ENCODE peak calls at places on chromosomes 4 and X, in four cellular contexts. H is choroid plexus epithelial cell, I is Panc1, Z is GM23338. X is an unnamed sample.
A peak's percentile ranks its signal among the peaks of the same experiment; 100 is the strongest.

GRCh38 chr4:36322921-36323354 is 41.5 kb downstream of the DTHD1 start:
- DNase-seq in I (no peak), H (peak; percentile 1), Z (no peak), X (no peak)

GRCh38 chr4:740656-741282 is 35.1 kb downstream of the PCGF3 start:
- DNase-seq in I (no peak), H (no peak), Z (no peak), X (no peak)

GRCh38 chrX:141917801-141918200 is 14.1 kb downstream of the MAGEC1 start:
- DNase-seq in I (no peak), Z (no peak), H (no peak), X (no peak)

GRCh38 chr4:17941731-17942130 is 79.8 kb downstream of the LCORL start:
- DNase-seq in H (no peak), I (no peak), Z (no peak), X (no peak)

GRCh38 chrX:41087219-41087618 is 2.0 kb downstream of the USP9X start:
- DNase-seq in H (no peak), I (no peak), Z (no peak), X (no peak)

GRCh38 chrX:119757979-119758681 is at the start of gene SOWAHD:
- DNase-seq in I (no peak), Z (peak; percentile 73), H (no peak), X (no peak)

GRCh38 chr4:827209-828081 is 1.5 kb upstream of the CPLX1 start:
- DNase-seq in I (no peak), H (no peak), Z (peak; percentile 35), X (no peak)

GRCh38 chrX:78384486-78384885 is 57.1 kb upstream of the CYSLTR1 start:
- DNase-seq in H (no peak), I (no peak), Z (no peak), X (no peak)

GRCh38 chrX:129593137-129593536 is 53.1 kb downstream of the OCRL start:
- DNase-seq in H (peak; percentile 81), I (no peak), Z (no peak), X (peak; percentile 60)

GRCh38 chrX:54043696-54044125 is 562 bp downstream of the PHF8 start:
- DNase-seq in H (no peak), Z (peak; percentile 49), I (no peak), X (peak; percentile 42)

GRCh38 chr4:174209296-174209695 is 74.2 kb downstream of the FBXO8 start:
- DNase-seq in I (no peak), Z (no peak), H (no peak), X (peak; percentile 48)

GRCh38 chr4:139728840-139729239 is 63.2 kb downstream of the MGST2 start:
- DNase-seq in I (no peak), H (no peak), Z (no peak), X (no peak)

GRCh38 chr4:163913571-163913970 is 419.1 kb downstream of the TMA16 start:
- DNase-seq in I (no peak), Z (no peak), H (no peak), X (no peak)

GRCh38 chr4:6403400-6403685 is 69.1 kb downstream of the PPP2R2C start:
- DNase-seq in Z (no peak), I (no peak), H (no peak), X (no peak)

GRCh38 chr4:182286035-182286434 is 42.8 kb downstream of the TENM3 start:
- DNase-seq in H (no peak), Z (no peak), I (no peak), X (no peak)

GRCh38 chr4:120070191-120070590 is 3.5 kb upstream of the MAD2L1 start:
- DNase-seq in Z (no peak), H (peak; percentile 23), I (no peak), X (peak; percentile 25)

GRCh38 chr4:25161599-25161960 is 1.3 kb upstream of the SEPSECS start:
- DNase-seq in I (no peak), H (peak; percentile 25), Z (no peak), X (peak; percentile 13)

GRCh38 chrX:154351183-154352011 is 23.0 kb downstream of the FLNA start:
- DNase-seq in Z (no peak), H (no peak), I (no peak), X (no peak)

GRCh38 chr4:182065255-182065654 is 177.9 kb upstream of the TENM3 start:
- DNase-seq in H (no peak), Z (no peak), I (no peak), X (no peak)

GRCh38 chrX:114924846-114925245 is 92.6 kb downstream of the IL13RA2 start:
- DNase-seq in I (no peak), H (peak; percentile 73), Z (peak; percentile 28), X (peak; percentile 65)

GRCh38 chr4:169810325-169811323 is 52.9 kb upstream of the HPF1 start:
- DNase-seq in H (peak; percentile 92), Z (peak; percentile 93), I (peak; percentile 39), X (peak; percentile 84)

GRCh38 chr4:108774809-108775530 is 12.1 kb upstream of the ETNPPL start:
- DNase-seq in I (no peak), Z (peak; percentile 12), H (no peak), X (no peak)

GRCh38 chr4:67713531-67714247 is 12.7 kb upstream of the UBA6 start:
- DNase-seq in H (peak; percentile 68), I (no peak), Z (no peak), X (peak; percentile 42)

GRCh38 chr4:22179124-22179874 is 230.7 kb upstream of the KCNIP4 start:
- DNase-seq in Z (no peak), I (no peak), H (peak; percentile 30), X (peak; percentile 25)

GRCh38 chr4:106746451-106746850 is 289.7 kb downstream of the DKK2 start:
- DNase-seq in Z (no peak), H (peak; percentile 73), I (no peak), X (peak; percentile 43)

GRCh38 chr4:147846318-147847135 is 114.6 kb downstream of the ARHGAP10 start:
- DNase-seq in Z (no peak), H (no peak), I (no peak), X (peak; percentile 64)

GRCh38 chr4:20520901-20521300 is 179.4 kb upstream of the PACRGL start:
- DNase-seq in H (peak; percentile 48), I (no peak), Z (no peak), X (peak; percentile 21)

GRCh38 chr4:65924843-65925242 is 254.6 kb upstream of the EPHA5 start:
- DNase-seq in Z (no peak), I (no peak), H (no peak), X (no peak)

GRCh38 chrX:43836435-43837184 is 45.6 kb downstream of the MAOB start:
- DNase-seq in H (peak; percentile 37), Z (peak; percentile 18), I (peak; percentile 5), X (peak; percentile 26)

GRCh38 chr4:41044165-41044564 is 170.2 kb downstream of the APBB2 start:
- DNase-seq in H (no peak), Z (no peak), I (no peak), X (no peak)
- TF ChIP-seq CTCF in H (no peak), Z (no peak), I (no peak), X (peak; percentile 7)

DNA sequence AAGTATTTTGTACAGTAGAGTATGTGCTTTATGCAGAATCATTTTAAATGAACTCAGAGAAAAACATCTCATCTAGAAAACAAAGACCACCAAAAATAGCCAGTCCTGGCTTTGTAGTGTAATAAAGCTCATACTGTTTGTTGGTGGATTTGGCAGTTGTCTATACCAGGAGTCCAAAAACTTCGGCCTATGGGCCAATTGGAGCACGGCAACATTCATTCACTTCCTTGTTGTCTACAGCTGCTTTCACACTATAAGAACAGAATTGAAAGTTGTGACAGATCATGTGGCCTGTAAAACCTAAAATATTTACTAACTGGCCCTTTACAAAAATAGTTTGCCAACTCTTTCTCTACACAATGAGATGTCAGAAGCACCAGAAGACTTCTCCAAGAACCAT is 5.3 kb downstream of the FBXW7 start:
- DNase-seq in Z (no peak), H (no peak), I (no peak), X (no peak)
- H3K4me3 ChIP-seq in Z (no peak overlapping the region), H (no peak overlapping the region), I (no peak overlapping the region), X (no peak overlapping the region)

GRCh38 chrX:95505721-95506120 is 1178.9 kb upstream of the DIAPH2 start:
- DNase-seq in H (no peak), I (no peak), Z (peak; percentile 43), X (no peak)
- TF ChIP-seq CTCF in H (no peak), I (no peak), Z (peak; percentile 68), X (no peak)

GRCh38 chrX:24156177-24156576 is 6.6 kb downstream of the ZFX start:
- DNase-seq in Z (no peak), H (no peak), I (no peak), X (no peak)

GRCh38 chrX:24153796-24154189 is 4.3 kb downstream of the ZFX start:
- DNase-seq in Z (no peak), H (no peak), I (no peak), X (no peak)

GRCh38 chrX:24151513-24151912 is 2.0 kb downstream of the ZFX start:
- DNase-seq in H (no peak), I (no peak), Z (no peak), X (no peak)

GRCh38 chrX:24154490-24155034 is 5.0 kb downstream of the ZFX start:
- DNase-seq in Z (no peak), I (no peak), H (peak; percentile 26), X (peak; percentile 64)

GRCh38 chrX:24153175-24153795 is 3.8 kb downstream of the ZFX start:
- DNase-seq in Z (peak; percentile 24), H (peak; percentile 39), I (no peak), X (peak; percentile 37)
- H3K4me3 ChIP-seq in Z (no peak overlapping the region), H (peak overlapping the region; percentile 12), I (peak overlapping the region; percentile 71), X (peak overlapping the region; percentile 21)

GRCh38 chr4:150814873-150815272 is 200.2 kb downstream of the LRBA start:
- DNase-seq in I (no peak), H (peak; percentile 21), Z (no peak), X (no peak)
- TF ChIP-seq CTCF in I (no peak), H (no peak), Z (no peak), X (peak; percentile 21)

DNA sequence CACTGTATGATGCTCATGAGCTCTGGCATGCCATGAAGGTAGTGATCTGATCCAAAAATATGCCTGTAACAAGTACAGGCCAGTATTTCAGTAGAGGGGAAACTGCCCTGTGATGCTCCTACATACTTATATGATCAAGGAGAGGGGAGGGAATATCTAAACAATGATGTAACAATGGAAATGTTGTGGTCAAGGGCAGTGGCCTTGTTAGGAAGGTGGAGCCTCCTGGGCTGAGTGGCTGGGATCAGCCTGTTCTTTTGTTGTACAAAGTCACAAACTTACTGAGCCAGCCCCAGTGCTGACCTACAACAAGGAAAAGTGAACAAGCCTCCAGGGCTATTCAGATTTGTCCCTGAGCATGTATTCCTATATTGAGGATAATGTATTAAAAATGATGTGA is 70.3 kb downstream of the ANXA10 start:
- DNase-seq in H (peak; percentile 58), I (no peak), Z (no peak), X (no peak)
- H3K4me3 ChIP-seq in H (no peak overlapping the region), I (no peak overlapping the region), Z (no peak overlapping the region), X (no peak overlapping the region)

DNA sequence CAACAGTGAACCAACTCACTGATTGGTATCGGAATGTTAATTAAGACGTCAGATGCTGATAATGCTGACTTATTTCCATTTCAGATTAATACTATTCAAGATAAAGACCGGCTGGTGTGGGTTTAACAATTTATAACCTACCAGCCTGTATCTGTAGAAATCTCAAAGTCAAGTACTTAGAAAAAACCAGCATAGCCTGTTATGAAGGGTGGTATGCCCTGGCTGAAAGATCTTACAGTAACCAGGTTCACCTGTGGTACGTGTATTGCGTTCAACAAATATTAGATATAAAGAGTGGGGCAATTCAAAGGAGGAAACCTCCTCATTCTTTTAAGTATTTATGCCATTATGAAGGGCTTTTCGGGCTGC is 240.9 kb upstream of the ANXA3 start:
- DNase-seq in I (no peak), H (no peak), Z (no peak), X (no peak)
- TF ChIP-seq CTCF in I (no peak), H (no peak), Z (no peak), X (no peak)

X was measured in fibroblast of villous mesenchyme.